ENCODE peak calls at places on chromosomes 3 and 15, in four cellular contexts. J is fibroblast of mammary gland, O is lower lobe of right lung, Q is fibroblast of pulmonary artery. Y is an unnamed sample.

GRCh38 chr3:69324362-69325025 is 61.4 kb downstream of the FRMD4B start:
- DNase-seq in J (no peak), Q (peak; percentile 13), O (no peak), Y (no peak)

GRCh38 chr3:35338186-35338585 is 301.1 kb upstream of the ARPP21 start:
- DNase-seq in Q (no peak), O (no peak), J (no peak), Y (peak; percentile 33)

GRCh38 chr3:104273046-104273649 is 1093.6 kb upstream of the ALCAM start:
- DNase-seq in O (no peak), Q (peak; percentile 66), J (peak; percentile 51), Y (peak; percentile 37)

GRCh38 chr3:125440559-125440955 is 65.4 kb upstream of the ZNF148 start:
- DNase-seq in J (no peak), O (peak; percentile 55), Q (no peak), Y (no peak)

GRCh38 chr3:44893097-44893496 is 18.7 kb downstream of the TGM4 start:
- DNase-seq in J (peak; percentile 89), Q (peak; percentile 69), O (no peak), Y (no peak)

GRCh38 chr3:45026038-45026437 is at the start of gene CLEC3B:
- DNase-seq in Q (peak; percentile 87), O (peak; percentile 58), J (peak; percentile 82), Y (peak; percentile 47)

GRCh38 chr3:15291589-15292541 is 40.5 kb downstream of the SH3BP5 start:
- DNase-seq in O (no peak), Q (peak; percentile 55), J (peak; percentile 55), Y (no peak)

GRCh38 chr15:70214266-70214665 is 116.5 kb upstream of the TLE3 start:
- DNase-seq in J (no peak), Q (no peak), O (no peak), Y (no peak)

GRCh38 chr15:72835289-72835890 is 51.8 kb upstream of the ADPGK start:
- DNase-seq in O (no peak), Q (peak; percentile 6), J (peak; percentile 6), Y (no peak)

GRCh38 chr15:43168192-43169107 is 16.8 kb upstream of the CCNDBP1 start:
- DNase-seq in Q (peak; percentile 27), J (peak; percentile 66), O (no peak), Y (peak; percentile 24)

GRCh38 chr15:34582461-34583357 is 742 bp downstream of the GOLGA8B start:
- DNase-seq in Q (peak; percentile 14), J (no peak), O (no peak), Y (no peak)

GRCh38 chr15:24848050-24848449 is 106.7 kb upstream of the SNRPN start:
- DNase-seq in O (no peak), J (peak; percentile 23), Q (peak; percentile 44), Y (peak; percentile 12)

GRCh38 chr3:30305021-30305420 is 301.4 kb upstream of the TGFBR2 start:
- DNase-seq in O (no peak), Q (no peak), J (no peak), Y (no peak)

GRCh38 chr3:9779197-9779596 is 9.4 kb upstream of the CAMK1 start:
- DNase-seq in Q (no peak), O (no peak), J (no peak), Y (no peak)

GRCh38 chr3:9916346-9916733 is 558 bp upstream of the IL17RC start:
- DNase-seq in J (peak; percentile 92), O (no peak), Q (peak; percentile 42), Y (peak; percentile 42)

GRCh38 chr3:159928071-159928491 is 60.6 kb upstream of the IL12A start:
- DNase-seq in Q (peak; percentile 23), O (no peak), J (peak; percentile 44), Y (no peak)

GRCh38 chr3:128328546-128329458 is 137.9 kb downstream of the DNAJB8 start:
- DNase-seq in J (no peak), O (peak; percentile 38), Q (no peak), Y (no peak)

GRCh38 chr3:140469491-140469890 is 208.4 kb upstream of the TRIM42 start:
- DNase-seq in O (no peak), Q (no peak), J (peak; percentile 61), Y (peak; percentile 12)

GRCh38 chr15:63372018-63372705 is 9.5 kb downstream of the CA12 start:
- DNase-seq in O (no peak), J (peak; percentile 99), Q (peak; percentile 98), Y (peak; percentile 95)

GRCh38 chr3:3134750-3135448 is 8.2 kb downstream of the TRNT1 start:
- DNase-seq in O (no peak), J (peak; percentile 61), Q (no peak), Y (peak; percentile 36)

GRCh38 chr3:181313379-181313778 is 323.8 kb upstream of the DNAJC19 start:
- DNase-seq in J (no peak), Q (no peak), O (no peak), Y (no peak)

GRCh38 chr3:16978234-16978920 is 93.6 kb downstream of the PLCL2 start:
- DNase-seq in Q (no peak), J (peak; percentile 62), O (no peak), Y (peak; percentile 20)

GRCh38 chr3:128424508-128425069 is 42.1 kb downstream of the DNAJB8 start:
- DNase-seq in J (peak; percentile 74), O (no peak), Q (peak; percentile 20), Y (no peak)

GRCh38 chr15:65902373-65902772 is 33.1 kb downstream of the RAB11A start:
- DNase-seq in O (peak; percentile 78), J (peak; percentile 7), Q (peak; percentile 18), Y (no peak)

GRCh38 chr15:78934063-78935023 is 10.5 kb downstream of the CTSH start:
- DNase-seq in Q (peak; percentile 28), J (no peak), O (no peak), Y (no peak)

GRCh38 chr3:19757773-19758172 is 176.2 kb downstream of the EFHB start:
- DNase-seq in Q (no peak), J (no peak), O (no peak), Y (no peak)

GRCh38 chr3:101203411-101203810 is 117.0 kb downstream of the IMPG2 start:
- DNase-seq in O (no peak), Q (peak; percentile 20), J (peak; percentile 63), Y (peak; percentile 18)

GRCh38 chr3:52299815-52300611 is 12.4 kb downstream of the GLYCTK start:
- DNase-seq in J (no peak), O (peak; percentile 64), Q (peak; percentile 48), Y (peak; percentile 39)

GRCh38 chr15:67109141-67110034 is 44.0 kb downstream of the SMAD3 start:
- DNase-seq in J (peak; percentile 99), O (peak; percentile 54), Q (peak; percentile 98), Y (peak; percentile 98)

GRCh38 chr3:134886991-134887390 is 91.9 kb downstream of the EPHB1 start:
- DNase-seq in O (no peak), Q (no peak), J (no peak), Y (no peak)

GRCh38 chr15:70355275-70355795 is 257.6 kb upstream of the TLE3 start:
- DNase-seq in Q (no peak), O (no peak), J (no peak), Y (no peak)

GRCh38 chr3:147412491-147412916 is 3.3 kb downstream of the ZIC1 start:
- DNase-seq in J (no peak), Q (no peak), O (no peak), Y (no peak)

GRCh38 chr15:36498922-36499321 is 80.5 kb upstream of the CDIN1 start:
- DNase-seq in Q (no peak), J (no peak), O (no peak), Y (no peak)

DNA sequence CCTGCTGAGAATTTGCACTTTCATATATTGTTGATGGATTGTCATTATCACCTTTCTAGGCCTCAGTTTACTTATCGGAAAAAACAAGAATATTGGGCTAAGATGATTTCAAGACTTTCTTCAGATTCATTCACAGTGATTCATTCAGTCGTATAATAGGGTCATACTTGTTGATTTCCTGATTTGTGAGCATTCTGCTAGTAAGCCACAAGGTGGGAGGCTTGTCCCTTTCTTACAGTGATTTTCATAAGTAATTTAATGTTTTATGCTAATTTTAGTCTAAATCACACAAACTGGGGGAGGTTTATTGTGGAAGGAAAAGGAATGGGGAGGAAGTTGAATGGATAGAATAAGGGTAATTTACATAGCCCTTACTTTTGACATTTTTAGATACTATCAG is 126.8 kb upstream of the GOLGA6L4 start:
- DNase-seq in Q (peak; percentile 44), O (no peak), J (peak; percentile 38), Y (no peak)
- TF ChIP-seq CTCF in Q (peak; percentile 22), O (no peak), J (peak; percentile 21), Y (peak; percentile 46)

GRCh38 chr15:51094606-51095569 is at the start of gene TNFAIP8L3:
- DNase-seq in O (no peak), Q (peak; percentile 56), J (no peak), Y (no peak)

GRCh38 chr15:51093865-51094605 is 671 bp downstream of the TNFAIP8L3 start:
- DNase-seq in Q (peak; percentile 66), O (no peak), J (no peak), Y (no peak)

GRCh38 chr15:51092480-51092879 is 2.2 kb downstream of the TNFAIP8L3 start:
- DNase-seq in O (no peak), J (no peak), Q (no peak), Y (no peak)

GRCh38 chr15:51095681-51096331 is 1.1 kb upstream of the TNFAIP8L3 start:
- DNase-seq in Q (no peak), J (no peak), O (no peak), Y (no peak)

GRCh38 chr15:51093488-51093864 is 1.2 kb downstream of the TNFAIP8L3 start:
- DNase-seq in J (no peak), Q (no peak), O (no peak), Y (no peak)
- H3K4me3 ChIP-seq in J (peak overlapping the region; percentile 83), Q (peak overlapping the region; percentile 78), O (peak overlapping the region; percentile 59), Y (peak overlapping the region; percentile 59)

GRCh38 chr3:114686624-114687023 is 392.8 kb downstream of the TIGIT start:
- DNase-seq in Q (no peak), O (no peak), J (peak; percentile 44), Y (no peak)
- TF ChIP-seq CTCF in Q (no peak), O (no peak), J (no peak), Y (no peak)

DNA sequence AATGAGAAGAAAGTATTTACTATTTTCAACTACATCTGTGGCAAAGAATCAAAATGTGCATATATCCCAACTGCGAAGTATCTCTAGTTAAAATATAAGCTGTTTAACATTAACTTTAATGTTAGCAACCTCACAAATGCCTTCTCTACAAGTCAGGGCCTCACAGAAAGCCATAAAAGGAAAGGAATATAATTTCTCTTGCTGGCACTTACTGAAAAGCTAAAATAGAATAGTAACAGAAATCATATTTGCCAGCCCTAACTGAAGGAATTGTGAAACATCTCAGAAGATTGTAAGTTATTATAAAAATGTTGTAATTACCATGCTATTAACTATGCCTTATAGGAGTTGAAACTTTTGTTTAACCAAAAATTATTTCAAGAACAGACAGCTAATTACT is 65.1 kb upstream of the MBNL1 start:
- DNase-seq in Q (peak; percentile 20), J (no peak), O (no peak), Y (no peak)
- H3K4me3 ChIP-seq in Q (no peak overlapping the region), J (no peak overlapping the region), O (peak overlapping the region; percentile 41), Y (no peak overlapping the region)

DNA sequence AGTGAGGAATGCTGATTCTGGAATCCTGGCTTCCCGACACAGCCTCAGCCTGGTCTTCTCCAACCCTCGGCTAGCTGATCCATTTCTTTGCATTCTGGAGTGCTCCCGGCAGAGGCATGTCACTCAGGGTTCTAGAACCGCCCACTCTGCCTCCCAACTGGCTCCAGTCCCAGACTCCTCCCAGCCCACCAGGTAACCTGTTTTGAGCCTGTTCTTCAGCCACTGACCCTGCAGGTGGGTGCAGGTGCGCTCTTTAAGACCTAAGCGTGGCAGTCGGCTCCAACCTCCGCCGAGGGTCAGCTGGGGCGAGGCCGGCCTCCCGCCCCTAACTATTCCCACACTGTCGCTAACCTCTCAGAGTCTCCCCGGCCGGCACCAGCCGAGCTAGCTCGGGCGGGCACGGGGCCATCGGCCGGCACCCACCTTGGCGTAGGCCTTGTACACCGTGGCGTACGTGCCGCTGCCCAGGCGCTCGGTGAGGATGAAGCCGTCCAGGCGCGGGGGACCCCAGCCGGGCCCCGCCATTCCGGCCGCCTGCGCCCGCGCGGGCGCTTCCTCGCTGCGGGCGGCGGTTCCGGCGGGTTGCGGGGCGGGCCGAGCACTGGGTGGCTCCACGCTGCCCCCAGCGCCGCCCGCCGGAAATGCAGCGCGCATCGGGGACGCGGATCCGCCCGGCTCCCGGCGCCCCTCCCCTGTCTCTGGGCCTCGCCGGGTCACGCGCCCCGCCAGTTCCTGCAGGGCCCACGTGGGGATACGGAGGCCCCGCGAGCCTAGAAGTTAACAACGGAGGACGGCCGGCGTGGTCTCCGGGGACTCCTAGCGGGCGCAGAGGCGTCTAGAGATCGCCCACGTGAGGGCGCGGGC is at the start of gene ULK3:
- DNase-seq in O (peak; percentile 94), Q (peak; percentile 88), J (peak; percentile 76), Y (peak; percentile 77)
- TF ChIP-seq CTCF in O (peak; percentile 60), Q (no peak), J (no peak), Y (no peak)